ENCODE peak calls at places on chromosomes 6 and 20, in five cellular contexts. X is fibroblast of lung, P is adrenal gland, T is heart right ventricle, A is IMR-90. U is an unnamed sample. For H3K9me3, the result is how much of the 10 kb centered on the place peaks cover.

GRCh38 chr20:32685541-32686529 is 12.1 kb upstream of the C20orf203 start:
- DNase-seq in X (peak), P (no peak), T (peak), A (peak), U (no peak)

GRCh38 chr6:4624726-4625125 is 151.5 kb upstream of the CDYL start:
- DNase-seq in X (peak), P (no peak), T (no peak), A (no peak), U (no peak)

GRCh38 chr6:26336355-26337198 is 28.4 kb upstream of the BTN3A2 start:
- DNase-seq in X (peak), P (no peak), T (no peak), A (peak), U (no peak)

GRCh38 chr20:47740225-47741184 is 44.8 kb downstream of the SULF2 start:
- DNase-seq in X (no peak), P (no peak), T (peak), A (no peak), U (no peak)

GRCh38 chr20:49394264-49394663 is 88.2 kb downstream of the KCNB1 start:
- DNase-seq in X (no peak), P (no peak), T (no peak), A (peak), U (no peak)

GRCh38 chr6:46606318-46606717 is 46.3 kb downstream of the CYP39A1 start:
- DNase-seq in X (no peak), P (no peak), T (no peak), A (no peak), U (no peak)

GRCh38 chr6:156977527-156978291 is 200.5 kb downstream of the ARID1B start:
- DNase-seq in X (peak), P (peak), T (no peak), A (peak), U (no peak)

GRCh38 chr6:41462980-41463930 is 82.9 kb upstream of the FOXP4 start:
- DNase-seq in X (peak), P (peak), T (peak), A (peak), U (peak)

GRCh38 chr20:47480705-47481104 is 21.0 kb upstream of the NCOA3 start:
- DNase-seq in X (no peak), P (no peak), T (no peak), A (no peak), U (no peak)

GRCh38 chr6:56708810-56709597 is 66.3 kb upstream of the DST start:
- DNase-seq in X (peak), P (no peak), T (no peak), A (peak), U (peak)

GRCh38 chr20:11451793-11452291 is 465.9 kb upstream of the BTBD3 start:
- DNase-seq in X (peak), P (no peak), T (no peak), A (peak), U (no peak)

GRCh38 chr6:71599366-71599765 is 287.0 kb upstream of the RIMS1 start:
- DNase-seq in X (peak), P (no peak), T (no peak), A (no peak), U (no peak)

GRCh38 chr6:33927551-33927950 is 123.7 kb upstream of the MLN start:
- DNase-seq in X (peak), P (peak), T (no peak), A (peak), U (no peak)

GRCh38 chr6:163086563-163086895 is 328.0 kb upstream of the QKI start:
- DNase-seq in X (peak), P (no peak), T (no peak), A (no peak), U (no peak)

GRCh38 chr6:2966347-2966746 is 5.0 kb downstream of the SERPINB6 start:
- DNase-seq in X (no peak), P (no peak), T (no peak), A (no peak), U (no peak)

GRCh38 chr6:26194774-26195375 is 107.6 kb downstream of the HFE start:
- DNase-seq in X (no peak), P (no peak), T (no peak), A (peak), U (no peak)

GRCh38 chr6:3919130-3919628 is 70.0 kb downstream of the FAM50B start:
- DNase-seq in X (no peak), P (no peak), T (no peak), A (peak), U (no peak)

GRCh38 chr6:40227735-40228134 is 293.5 kb upstream of the MOCS1 start:
- DNase-seq in X (no peak), P (no peak), T (no peak), A (no peak), U (no peak)

GRCh38 chr20:63829943-63830820 is 882 bp downstream of the ZBTB46 start:
- DNase-seq in X (no peak), P (no peak), T (no peak), A (peak), U (no peak)
- H3K9me3 ChIP-seq in X (under half), P (under half), T (under half), A (under half), U (under half)

GRCh38 chr6:9851541-9852380 is 563.1 kb downstream of the TFAP2A start:
- DNase-seq in X (peak), P (no peak), T (no peak), A (peak), U (peak)
- H3K9me3 ChIP-seq in X (under half), P (under half), T (half or more), A (under half), U (under half)

DNA sequence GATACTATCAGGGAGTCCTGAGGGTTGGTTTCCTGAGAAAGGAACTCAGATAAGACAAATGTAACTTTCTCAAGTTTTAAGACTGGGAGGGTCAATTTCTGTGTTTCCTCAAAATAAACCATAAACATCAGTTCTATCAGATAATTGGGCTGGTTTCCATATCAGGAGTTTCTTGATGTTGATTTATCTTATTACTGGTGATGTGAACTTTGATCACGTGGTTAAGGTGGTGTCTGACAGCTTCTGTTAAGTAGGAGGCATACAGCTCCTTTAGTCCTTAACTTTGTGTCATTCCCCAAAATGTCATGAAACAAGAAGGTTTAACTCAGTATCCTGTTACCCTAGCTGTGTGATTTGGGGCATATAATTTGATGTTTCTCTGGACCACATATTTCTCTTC is 145.2 kb downstream of the ZNF217 start:
- DNase-seq in X (no peak), P (no peak), T (no peak), A (no peak), U (no peak)
- H3K9me3 ChIP-seq in X (under half), P (under half), T (under half), A (under half), U (under half)

DNA sequence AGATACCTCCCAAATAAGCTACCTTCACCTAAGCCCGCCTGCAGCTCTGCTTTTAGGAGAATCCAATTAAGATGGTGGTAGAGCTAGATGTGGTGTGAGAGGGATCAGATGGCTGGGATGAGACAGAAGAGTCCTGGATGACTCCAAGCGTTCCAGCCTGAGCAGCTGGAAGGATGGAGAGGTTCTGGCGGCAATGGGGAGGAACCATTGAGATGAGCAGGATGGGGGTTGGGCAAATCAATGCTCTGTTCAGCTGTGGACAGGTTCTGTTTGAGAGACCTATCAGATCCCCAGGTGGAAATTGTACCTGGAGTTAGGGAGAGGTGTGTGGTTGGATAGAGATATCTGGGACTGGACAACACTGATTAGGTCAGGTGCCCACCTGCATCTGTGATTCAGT is 23.0 kb downstream of the PHACTR3 start:
- DNase-seq in X (no peak), P (no peak), T (no peak), A (no peak), U (no peak)
- H3K9me3 ChIP-seq in X (under half), P (under half), T (under half), A (under half), U (under half)

GRCh38 chr6:140623498-140623897 is 1249.0 kb upstream of the CITED2 start:
- DNase-seq in X (peak), P (no peak), T (no peak), A (peak), U (no peak)

DNA sequence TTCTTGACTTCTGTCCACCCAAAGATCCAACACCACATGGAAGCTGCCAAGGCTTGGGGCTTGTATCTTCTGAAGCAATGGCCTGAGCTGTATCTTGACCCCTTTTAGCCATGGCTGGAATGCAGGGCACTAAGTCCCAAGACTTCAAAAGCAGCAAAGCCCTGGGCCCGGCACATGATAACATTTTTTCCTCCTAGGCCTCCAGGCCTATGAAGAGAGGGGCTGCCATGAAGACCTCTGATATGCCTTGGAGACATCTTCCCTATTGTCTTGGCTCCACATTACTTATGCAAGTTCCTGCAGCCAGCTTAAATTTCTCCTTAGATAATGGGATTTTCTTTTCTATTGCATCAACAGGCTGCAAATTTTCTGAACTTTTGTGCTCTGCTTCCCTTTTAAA is 1252.6 kb upstream of the CITED2 start:
- DNase-seq in X (no peak), P (no peak), T (no peak), A (no peak), U (no peak)
- H3K9me3 ChIP-seq in X (under half), P (under half), T (under half), A (under half), U (under half)

GRCh38 chr6:136250686-136251008 is 536 bp upstream of the MTFR2 start:
- DNase-seq in X (no peak), P (no peak), T (no peak), A (no peak), U (no peak)

GRCh38 chr6:136252441-136252840 is 2.3 kb upstream of the MTFR2 start:
- DNase-seq in X (no peak), P (no peak), T (no peak), A (no peak), U (no peak)

GRCh38 chr6:136253734-136254133 is 3.6 kb upstream of the MTFR2 start:
- DNase-seq in X (no peak), P (no peak), T (no peak), A (no peak), U (no peak)

GRCh38 chr6:136251394-136251793 is 1.3 kb upstream of the MTFR2 start:
- DNase-seq in X (no peak), P (no peak), T (no peak), A (no peak), U (no peak)

DNA sequence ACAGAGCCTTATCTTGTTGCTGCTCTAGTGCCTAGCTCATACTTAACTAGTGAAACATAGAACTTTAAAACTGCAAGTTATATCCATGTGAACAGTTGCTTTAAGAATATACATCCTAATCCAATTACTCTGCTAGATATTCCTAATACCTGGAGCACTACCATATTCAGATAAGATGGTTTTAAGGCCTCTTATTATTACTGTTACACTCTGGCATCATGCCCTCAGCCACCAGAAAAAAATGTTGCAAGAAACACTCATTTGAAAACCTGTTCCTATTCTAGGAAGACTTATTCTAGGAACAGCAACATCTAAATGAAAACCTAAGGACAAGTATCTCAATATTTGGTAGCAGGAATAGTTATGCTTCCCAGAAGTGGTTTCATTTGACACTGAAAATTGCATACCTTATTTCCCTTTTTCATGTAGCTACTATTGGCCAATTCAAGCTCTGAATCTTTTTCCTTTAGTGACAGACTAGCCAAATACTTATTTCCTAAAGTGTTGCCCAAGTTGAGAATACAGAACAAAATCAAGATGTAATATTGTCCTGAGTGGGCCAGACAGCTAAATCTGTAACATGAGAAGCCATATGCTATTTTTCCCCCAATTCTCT is 4.8 kb upstream of the MTFR2 start:
- DNase-seq in X (no peak), P (no peak), T (no peak), A (no peak), U (no peak)
- H3K9me3 ChIP-seq in X (under half), P (under half), T (under half), A (under half), U (under half)

GRCh38 chr6:170172825-170173231 is 118.0 kb downstream of the DLL1 start:
- DNase-seq in X (no peak), P (peak), T (no peak), A (no peak), U (peak)
- H3K9me3 ChIP-seq in X (under half), P (under half), T (under half), A (under half), U (under half)

DNA sequence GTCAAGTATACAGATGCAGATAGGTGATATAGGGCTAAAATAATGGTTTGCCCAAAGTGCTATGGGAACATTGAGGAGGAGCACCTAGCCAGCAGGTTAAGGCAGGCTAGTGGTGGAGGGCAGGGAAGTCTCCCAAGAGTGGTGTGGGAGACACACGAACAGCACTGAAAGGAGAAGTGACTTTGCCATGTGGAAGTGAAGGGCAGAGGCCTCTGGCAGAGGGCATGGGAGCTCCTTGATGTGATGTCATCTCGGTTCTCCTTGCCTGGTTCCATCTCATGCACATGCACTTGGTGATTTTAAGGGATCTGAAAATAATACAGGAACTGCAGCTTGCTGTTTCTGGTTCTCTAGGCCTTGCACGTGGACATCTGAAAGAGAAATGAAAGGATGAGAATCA is 4.7 kb upstream of the MAP3K4 start:
- DNase-seq in X (no peak), P (no peak), T (no peak), A (no peak), U (no peak)
- H3K9me3 ChIP-seq in X (under half), P (under half), T (under half), A (under half), U (under half)

DNA sequence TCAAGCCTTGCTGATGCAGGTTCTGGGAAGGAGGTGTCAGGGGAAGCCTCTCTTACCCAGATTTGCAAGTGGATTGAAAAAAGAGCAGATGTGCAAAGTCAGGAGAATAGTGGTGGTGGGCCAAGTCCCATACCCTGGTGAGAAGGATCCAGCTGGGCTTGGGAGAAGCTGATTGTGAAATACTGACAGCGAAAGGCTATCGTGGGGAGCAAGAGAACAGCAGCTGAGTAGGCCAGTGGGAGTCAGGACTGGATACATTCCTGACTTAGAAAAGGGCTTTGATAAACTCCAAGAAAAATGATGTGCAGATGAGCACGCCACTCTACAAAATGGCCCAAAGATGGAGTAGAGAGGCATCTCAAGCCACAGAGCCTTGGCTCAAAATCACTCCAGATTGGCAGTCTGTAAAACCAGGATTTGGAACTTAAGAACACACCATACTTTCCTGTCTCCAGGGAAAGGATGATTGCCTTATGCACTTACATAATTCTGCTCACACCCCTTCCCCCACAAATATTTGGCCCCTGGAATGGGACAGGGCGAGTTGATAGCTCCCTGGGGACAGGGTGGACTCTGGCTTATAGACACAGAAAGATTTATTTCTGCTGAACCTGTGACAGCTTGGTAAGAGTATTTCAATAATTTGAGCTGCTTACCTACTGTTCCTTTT is 578.7 kb downstream of the MAFB start:
- DNase-seq in X (no peak), P (no peak), T (no peak), A (no peak), U (no peak)
- H3K9me3 ChIP-seq in X (under half), P (under half), T (under half), A (under half), U (under half)

DNA sequence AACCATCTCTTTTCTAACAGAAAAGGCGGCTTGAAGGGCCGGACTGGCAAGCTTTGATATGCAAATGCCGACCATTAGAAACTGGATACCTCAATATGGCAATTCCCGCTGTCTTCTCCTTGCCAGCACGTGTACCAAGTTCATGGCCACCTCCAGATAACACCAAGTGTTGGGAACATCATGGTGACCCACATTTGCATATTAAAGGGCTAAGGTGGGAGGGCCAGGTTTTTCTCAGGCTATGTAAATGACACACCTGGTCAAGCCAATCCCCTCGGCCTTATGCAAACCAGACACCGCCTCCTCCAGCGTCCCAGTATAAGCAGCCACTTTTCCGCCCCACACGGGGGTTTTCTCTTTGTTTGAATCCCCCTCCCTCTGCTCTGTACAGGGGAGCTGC is 110.7 kb downstream of the DACT2 start:
- DNase-seq in X (no peak), P (no peak), T (no peak), A (no peak), U (no peak)
- H3K9me3 ChIP-seq in X (under half), P (under half), T (under half), A (under half), U (under half)